ENCODE peak calls at places on chromosomes 3 and 15, in four cellular contexts. A, J, H and U are unnamed samples.

GRCh38 chr3:43995929-43996378 is 245.7 kb upstream of the TOPAZ1 start:
- DNase-seq in H (no peak), A (no peak), J (no peak), U (no peak)

GRCh38 chr3:53602866-53603265 is 108.5 kb downstream of the CACNA1D start:
- DNase-seq in H (no peak), A (no peak), J (no peak), U (no peak)

GRCh38 chr3:99699841-99700240 is 61.4 kb downstream of the COL8A1 start:
- DNase-seq in J (peak; percentile 68), A (no peak), H (peak; percentile 73), U (no peak)

GRCh38 chr3:153599685-153600084 is 437.7 kb downstream of the RAP2B start:
- DNase-seq in A (no peak), H (peak; percentile 90), J (peak; percentile 87), U (no peak)

GRCh38 chr3:16300881-16301359 is 35.9 kb downstream of the OXNAD1 start:
- DNase-seq in A (no peak), J (no peak), H (no peak), U (no peak)

GRCh38 chr15:67843571-67844387 is 3.9 kb upstream of the RNU6-1 start:
- DNase-seq in J (peak; percentile 78), A (no peak), H (no peak), U (no peak)

GRCh38 chr3:187737401-187738088 is 7.7 kb downstream of the BCL6 start:
- DNase-seq in J (peak; percentile 86), A (peak; percentile 83), H (peak; percentile 53), U (peak; percentile 88)

GRCh38 chr3:9730747-9731205 is 759 bp upstream of the BRPF1 start:
- DNase-seq in H (no peak), J (no peak), A (no peak), U (peak; percentile 84)

GRCh38 chr3:134904333-134904771 is 109.3 kb downstream of the EPHB1 start:
- DNase-seq in J (no peak), H (no peak), A (no peak), U (no peak)